ENCODE peak calls at places on chromosome 22, in eight cellular contexts. W is neural crest cell; I is kidney tubule cell; F is GM12865; Z is stimulated activated CD4-positive, alpha-beta T cell treated with anti-CD3 and anti-CD28 coated beads, Interleukin-2, amount 100 ng/mL, for 24 hours; R is GM19239; G is astrocyte of the spinal cord; J is brain microvascular endothelial cell. S is an unnamed sample.
A peak's percentile ranks its signal among the peaks of the same experiment; 100 is the strongest.

GRCh38 chr22:46964773-46965550 is 202.5 kb downstream of the TBC1D22A start:
- DNase-seq in R (no peak), F (no peak), I (no peak), Z (no peak), W (no peak), J (no peak), G (no peak), S (no peak)

GRCh38 chr22:38240734-38241252 is 32.0 kb downstream of the TMEM184B start:
- DNase-seq in I (peak; percentile 90), W (no peak), G (peak; percentile 95), R (no peak), F (no peak), J (peak; percentile 85), Z (no peak), S (no peak)

GRCh38 chr22:28018461-28018927 is 99.4 kb upstream of the PITPNB start:
- DNase-seq in I (no peak), F (no peak), W (no peak), G (no peak), J (no peak), R (no peak), Z (no peak), S (peak; percentile 60)

GRCh38 chr22:36486619-36487384 is 5.4 kb upstream of the TXN2 start:
- DNase-seq in R (no peak), J (peak; percentile 57), Z (peak; percentile 65), G (peak; percentile 50), I (peak; percentile 44), W (peak; percentile 63), F (peak; percentile 55), S (no peak)

GRCh38 chr22:30880181-30880601 is 88.4 kb downstream of the MORC2 start:
- DNase-seq in W (no peak), G (no peak), F (no peak), R (no peak), Z (no peak), J (no peak), I (no peak), S (no peak)

GRCh38 chr22:25777870-25778269 is 35.9 kb downstream of the MYO18B start:
- DNase-seq in W (peak; percentile 14), F (peak; percentile 60), R (no peak), G (peak; percentile 28), J (peak; percentile 71), I (peak; percentile 55), Z (no peak), S (no peak)

GRCh38 chr22:21972293-21972779 is 10.3 kb downstream of the TOP3B start:
- DNase-seq in W (peak; percentile 70), F (peak; percentile 63), G (peak; percentile 31), I (peak; percentile 25), J (peak; percentile 31), R (peak; percentile 78), Z (peak; percentile 70), S (no peak)

GRCh38 chr22:49538006-49538405 is 289.7 kb downstream of the BRD1 start:
- DNase-seq in W (no peak), I (no peak), J (no peak), R (no peak), Z (no peak), F (no peak), G (no peak), S (no peak)

GRCh38 chr22:40051322-40051721 is 56.6 kb downstream of the FAM83F start:
- DNase-seq in W (no peak), Z (no peak), F (peak; percentile 41), G (no peak), R (no peak), J (no peak), I (no peak), S (no peak)

GRCh38 chr22:35517769-35518530 is 22.7 kb upstream of the RASD2 start:
- DNase-seq in J (no peak), Z (no peak), I (no peak), R (no peak), F (no peak), G (no peak), W (no peak), S (no peak)

GRCh38 chr22:22410677-22411076 is 97.9 kb downstream of the ZNF280B start:
- DNase-seq in Z (no peak), R (no peak), F (no peak), J (no peak), G (no peak), W (no peak), I (no peak), S (no peak)

GRCh38 chr22:43881091-43882061 is 10.4 kb downstream of the PNPLA5 start:
- DNase-seq in F (no peak), I (no peak), G (no peak), R (no peak), W (no peak), J (no peak), Z (no peak), S (peak; percentile 84)

GRCh38 chr22:45671051-45671782 is 417 bp upstream of the ATXN10 start:
- DNase-seq in W (peak; percentile 16), G (no peak), R (no peak), F (no peak), Z (no peak), J (no peak), I (no peak), S (no peak)

GRCh38 chr22:38760477-38761201 is 4.8 kb upstream of the SUN2 start:
- DNase-seq in W (no peak), Z (no peak), F (no peak), J (peak; percentile 47), G (no peak), R (no peak), I (peak; percentile 38), S (no peak)

GRCh38 chr22:28004021-28004420 is 85.0 kb upstream of the PITPNB start:
- DNase-seq in F (no peak), W (no peak), J (no peak), G (no peak), R (no peak), I (no peak), Z (no peak), S (no peak)